ENCODE peak calls at places on chromosomes 3 and 15, in seven cellular contexts. G, C, N, R, W, E and J are unnamed samples.

GRCh38 chr3:148331111-148331818 is 366.4 kb upstream of the AGTR1 start:
- DNase-seq in R (no peak), W (no peak), G (no peak), N (peak), C (no peak), E (no peak), J (no peak)

GRCh38 chr15:85351965-85352364 is 28.4 kb upstream of the AKAP13 start:
- DNase-seq in G (no peak), R (no peak), N (no peak), C (no peak), E (no peak), W (no peak), J (no peak)

GRCh38 chr3:10299679-10300078 is 6.9 kb upstream of the GHRL start:
- DNase-seq in G (no peak), R (no peak), W (no peak), E (no peak), C (no peak), N (no peak), J (no peak)

GRCh38 chr15:76342046-76342381 is 5.4 kb downstream of the ISL2 start:
- DNase-seq in N (no peak), C (no peak), W (no peak), R (peak), G (no peak), E (no peak), J (no peak)

GRCh38 chr3:169053427-169053826 is 610.1 kb downstream of the MECOM start:
- DNase-seq in C (no peak), W (no peak), R (no peak), E (no peak), N (no peak), G (no peak), J (no peak)

GRCh38 chr3:192917508-192918274 is at the start of gene MB21D2:
- DNase-seq in E (no peak), G (peak), C (peak), W (peak), N (peak), R (peak), J (no peak)

GRCh38 chr15:95032181-95032580 is 800.8 kb downstream of the MCTP2 start:
- DNase-seq in G (no peak), W (no peak), N (no peak), C (no peak), R (no peak), E (no peak), J (no peak)

GRCh38 chr3:43505351-43505750 is 116.5 kb downstream of the ANO10 start:
- DNase-seq in N (peak), R (no peak), E (no peak), W (no peak), C (no peak), G (no peak), J (no peak)

GRCh38 chr15:49674370-49674769 is 53.5 kb downstream of the DTWD1 start:
- DNase-seq in W (no peak), E (no peak), C (no peak), G (no peak), R (no peak), N (no peak), J (no peak)

GRCh38 chr3:39744746-39745145 is 64.7 kb upstream of the MYRIP start:
- DNase-seq in E (no peak), R (no peak), N (no peak), G (no peak), W (no peak), C (no peak), J (no peak)

GRCh38 chr15:33126559-33127290 is 67.8 kb downstream of the FMN1 start:
- DNase-seq in E (peak), N (peak), C (peak), G (peak), W (peak), R (no peak), J (no peak)

GRCh38 chr15:73683624-73684536 is at the start of gene CD276:
- DNase-seq in N (no peak), R (peak), E (no peak), W (peak), C (peak), G (no peak), J (no peak)

GRCh38 chr3:172524611-172525010 is 1.4 kb upstream of the TNFSF10 start:
- DNase-seq in W (no peak), E (no peak), G (no peak), R (no peak), N (no peak), C (peak), J (no peak)

GRCh38 chr15:45320581-45320980 is 57.8 kb downstream of the GATM start:
- DNase-seq in R (no peak), G (no peak), N (no peak), E (no peak), W (no peak), C (no peak), J (no peak)

GRCh38 chr15:50908209-50909043 is at the start of gene AP4E1:
- DNase-seq in N (peak), W (peak), C (peak), E (peak), R (peak), G (peak), J (peak)